ENCODE peak calls at places on chromosome 11, in seven cellular contexts. One of them, this sample, is unnamed.

GRCh38 chr11:69947059-69947771 is 128.0 kb upstream of the FGF3 start:
- DNase-seq in AG04450: no peak
- DNase-seq in ovary: no peak
- DNase-seq in kidney: peak
- DNase-seq in heart right ventricle: no peak
- DNase-seq in fibroblast of lung: no peak
- DNase-seq in neural progenitor cell: no peak
- DNase-seq in this sample: no peak

GRCh38 chr11:19279455-19279854 is 38.7 kb upstream of the E2F8 start:
- DNase-seq in kidney: no peak
- DNase-seq in ovary: no peak
- DNase-seq in AG04450: no peak
- DNase-seq in neural progenitor cell: no peak
- DNase-seq in fibroblast of lung: no peak
- DNase-seq in heart right ventricle: no peak
- DNase-seq in this sample: no peak

GRCh38 chr11:45880772-45881570 is 4.5 kb upstream of the MAPK8IP1 start:
- DNase-seq in ovary: peak
- DNase-seq in kidney: no peak
- DNase-seq in neural progenitor cell: no peak
- DNase-seq in fibroblast of lung: no peak
- DNase-seq in AG04450: no peak
- DNase-seq in heart right ventricle: no peak
- DNase-seq in this sample: peak

GRCh38 chr11:33533668-33534067 is 167.0 kb downstream of the C11orf91 start:
- DNase-seq in heart right ventricle: no peak
- DNase-seq in fibroblast of lung: peak
- DNase-seq in AG04450: no peak
- DNase-seq in neural progenitor cell: no peak
- DNase-seq in kidney: no peak
- DNase-seq in ovary: no peak
- DNase-seq in this sample: peak

GRCh38 chr11:57668467-57668890 is 565 bp downstream of the ZDHHC5 start:
- DNase-seq in ovary: no peak
- DNase-seq in kidney: no peak
- DNase-seq in fibroblast of lung: no peak
- DNase-seq in AG04450: no peak
- DNase-seq in heart right ventricle: no peak
- DNase-seq in neural progenitor cell: no peak
- DNase-seq in this sample: no peak

GRCh38 chr11:131999084-131999483 is 628.7 kb downstream of the NTM start:
- DNase-seq in fibroblast of lung: peak
- DNase-seq in kidney: no peak
- DNase-seq in AG04450: no peak
- DNase-seq in heart right ventricle: no peak
- DNase-seq in neural progenitor cell: no peak
- DNase-seq in ovary: no peak
- DNase-seq in this sample: peak

GRCh38 chr11:70080763-70081162 is 2.6 kb downstream of the ANO1 start:
- DNase-seq in kidney: peak
- DNase-seq in heart right ventricle: no peak
- DNase-seq in ovary: no peak
- DNase-seq in neural progenitor cell: no peak
- DNase-seq in AG04450: no peak
- DNase-seq in fibroblast of lung: no peak
- DNase-seq in this sample: no peak

GRCh38 chr11:65851083-65851579 is 6.8 kb downstream of the CFL1 start:
- DNase-seq in heart right ventricle: no peak
- DNase-seq in neural progenitor cell: peak
- DNase-seq in AG04450: no peak
- DNase-seq in fibroblast of lung: no peak
- DNase-seq in kidney: no peak
- DNase-seq in ovary: no peak
- DNase-seq in this sample: no peak

GRCh38 chr11:101390539-101390938 is 193.3 kb downstream of the TRPC6 start:
- DNase-seq in neural progenitor cell: no peak
- DNase-seq in fibroblast of lung: peak
- DNase-seq in AG04450: no peak
- DNase-seq in ovary: no peak
- DNase-seq in kidney: no peak
- DNase-seq in heart right ventricle: no peak
- DNase-seq in this sample: peak

GRCh38 chr11:117316197-117316961 is at the start of gene BACE1:
- DNase-seq in kidney: peak
- DNase-seq in fibroblast of lung: peak
- DNase-seq in AG04450: peak
- DNase-seq in heart right ventricle: peak
- DNase-seq in neural progenitor cell: peak
- DNase-seq in ovary: peak
- DNase-seq in this sample: peak

GRCh38 chr11:7089328-7090251 is 792 bp downstream of the RBMXL2 start:
- DNase-seq in fibroblast of lung: no peak
- DNase-seq in neural progenitor cell: no peak
- DNase-seq in kidney: peak
- DNase-seq in heart right ventricle: no peak
- DNase-seq in ovary: no peak
- DNase-seq in AG04450: no peak
- DNase-seq in this sample: no peak

GRCh38 chr11:35529971-35530495 is 4.6 kb upstream of the PAMR1 start:
- DNase-seq in AG04450: peak
- DNase-seq in fibroblast of lung: peak
- DNase-seq in ovary: no peak
- DNase-seq in kidney: no peak
- DNase-seq in heart right ventricle: no peak
- DNase-seq in neural progenitor cell: no peak
- DNase-seq in this sample: peak

GRCh38 chr11:63277345-63277943 is 34.0 kb upstream of the SLC22A25 start:
- DNase-seq in neural progenitor cell: no peak
- DNase-seq in ovary: no peak
- DNase-seq in fibroblast of lung: no peak
- DNase-seq in heart right ventricle: no peak
- DNase-seq in kidney: no peak
- DNase-seq in AG04450: no peak
- DNase-seq in this sample: no peak

GRCh38 chr11:22244986-22245592 is 52.2 kb downstream of the ANO5 start:
- DNase-seq in fibroblast of lung: peak
- DNase-seq in AG04450: peak
- DNase-seq in kidney: no peak
- DNase-seq in ovary: peak
- DNase-seq in heart right ventricle: peak
- DNase-seq in neural progenitor cell: peak
- DNase-seq in this sample: peak

GRCh38 chr11:13098067-13098466 is 89.0 kb downstream of the RASSF10 start:
- DNase-seq in kidney: no peak
- DNase-seq in heart right ventricle: no peak
- DNase-seq in neural progenitor cell: peak
- DNase-seq in AG04450: no peak
- DNase-seq in fibroblast of lung: no peak
- DNase-seq in ovary: no peak
- DNase-seq in this sample: no peak

GRCh38 chr11:91820709-91821108 is 403.9 kb upstream of the FAT3 start:
- DNase-seq in ovary: no peak
- DNase-seq in fibroblast of lung: no peak
- DNase-seq in neural progenitor cell: no peak
- DNase-seq in kidney: no peak
- DNase-seq in heart right ventricle: no peak
- DNase-seq in AG04450: no peak
- DNase-seq in this sample: no peak

GRCh38 chr11:126949066-126949945 is 51.3 kb downstream of the KIRREL3 start:
- DNase-seq in AG04450: peak
- DNase-seq in kidney: no peak
- DNase-seq in neural progenitor cell: peak
- DNase-seq in heart right ventricle: no peak
- DNase-seq in ovary: no peak
- DNase-seq in fibroblast of lung: no peak
- DNase-seq in this sample: no peak

GRCh38 chr11:9774591-9775392 is 110.9 kb downstream of the SWAP70 start:
- DNase-seq in neural progenitor cell: no peak
- DNase-seq in heart right ventricle: no peak
- DNase-seq in ovary: no peak
- DNase-seq in AG04450: no peak
- DNase-seq in fibroblast of lung: peak
- DNase-seq in kidney: no peak
- DNase-seq in this sample: peak

GRCh38 chr11:22711880-22712279 is 45.5 kb downstream of the GAS2 start:
- DNase-seq in heart right ventricle: no peak
- DNase-seq in neural progenitor cell: no peak
- DNase-seq in fibroblast of lung: no peak
- DNase-seq in AG04450: no peak
- DNase-seq in kidney: no peak
- DNase-seq in ovary: no peak
- DNase-seq in this sample: peak

GRCh38 chr11:14119357-14119756 is 156.8 kb downstream of the SPON1 start:
- DNase-seq in kidney: no peak
- DNase-seq in ovary: no peak
- DNase-seq in AG04450: no peak
- DNase-seq in fibroblast of lung: no peak
- DNase-seq in neural progenitor cell: no peak
- DNase-seq in heart right ventricle: no peak
- DNase-seq in this sample: no peak

GRCh38 chr11:64207247-64208085 is 945 bp downstream of the FERMT3 start:
- DNase-seq in AG04450: no peak
- DNase-seq in fibroblast of lung: peak
- DNase-seq in heart right ventricle: peak
- DNase-seq in kidney: peak
- DNase-seq in neural progenitor cell: peak
- DNase-seq in ovary: peak
- DNase-seq in this sample: peak

GRCh38 chr11:132451942-132452601 is 1080.2 kb downstream of the OPCML start:
- DNase-seq in kidney: no peak
- DNase-seq in AG04450: no peak
- DNase-seq in fibroblast of lung: no peak
- DNase-seq in neural progenitor cell: peak
- DNase-seq in ovary: no peak
- DNase-seq in heart right ventricle: no peak
- DNase-seq in this sample: no peak

GRCh38 chr11:44079376-44079775 is 13.3 kb downstream of the ACCS start:
- DNase-seq in kidney: no peak
- DNase-seq in AG04450: no peak
- DNase-seq in ovary: no peak
- DNase-seq in neural progenitor cell: no peak
- DNase-seq in heart right ventricle: no peak
- DNase-seq in fibroblast of lung: no peak
- DNase-seq in this sample: no peak

GRCh38 chr11:56842829-56843794 is 94.6 kb upstream of the OR9G4 start:
- DNase-seq in neural progenitor cell: no peak
- DNase-seq in heart right ventricle: no peak
- DNase-seq in AG04450: no peak
- DNase-seq in kidney: no peak
- DNase-seq in fibroblast of lung: no peak
- DNase-seq in ovary: no peak
- DNase-seq in this sample: no peak

GRCh38 chr11:74822187-74822586 is 73.5 kb downstream of the RNF169 start:
- DNase-seq in AG04450: peak
- DNase-seq in neural progenitor cell: no peak
- DNase-seq in kidney: no peak
- DNase-seq in fibroblast of lung: peak
- DNase-seq in heart right ventricle: peak
- DNase-seq in ovary: no peak
- DNase-seq in this sample: peak

GRCh38 chr11:111602865-111603632 is 800 bp downstream of the SIK2 start:
- DNase-seq in neural progenitor cell: peak
- DNase-seq in heart right ventricle: peak
- DNase-seq in ovary: no peak
- DNase-seq in kidney: no peak
- DNase-seq in AG04450: no peak
- DNase-seq in fibroblast of lung: peak
- DNase-seq in this sample: peak
- H3K4me3 ChIP-seq in neural progenitor cell: peak
- H3K4me3 ChIP-seq in heart right ventricle: peak
- H3K4me3 ChIP-seq in ovary: peak
- H3K4me3 ChIP-seq in kidney: peak
- H3K4me3 ChIP-seq in AG04450: peak
- H3K4me3 ChIP-seq in fibroblast of lung: peak
- H3K4me3 ChIP-seq in this sample: peak

GRCh38 chr11:129277216-129277838 is 85.2 kb upstream of the ARHGAP32 start:
- DNase-seq in fibroblast of lung: no peak
- DNase-seq in AG04450: no peak
- DNase-seq in kidney: no peak
- DNase-seq in heart right ventricle: no peak
- DNase-seq in ovary: no peak
- DNase-seq in neural progenitor cell: no peak
- DNase-seq in this sample: no peak
- H3K4me3 ChIP-seq in fibroblast of lung: no peak
- H3K4me3 ChIP-seq in AG04450: no peak
- H3K4me3 ChIP-seq in kidney: peak
- H3K4me3 ChIP-seq in heart right ventricle: no peak
- H3K4me3 ChIP-seq in ovary: no peak
- H3K4me3 ChIP-seq in neural progenitor cell: no peak
- H3K4me3 ChIP-seq in this sample: no peak

GRCh38 chr11:59205664-59206063 is 7.1 kb downstream of the MPEG1 start:
- DNase-seq in heart right ventricle: no peak
- DNase-seq in neural progenitor cell: no peak
- DNase-seq in AG04450: no peak
- DNase-seq in fibroblast of lung: no peak
- DNase-seq in kidney: no peak
- DNase-seq in ovary: no peak
- DNase-seq in this sample: no peak

GRCh38 chr11:59207988-59208432 is 4.7 kb downstream of the MPEG1 start:
- DNase-seq in ovary: no peak
- DNase-seq in fibroblast of lung: peak
- DNase-seq in kidney: no peak
- DNase-seq in AG04450: peak
- DNase-seq in neural progenitor cell: peak
- DNase-seq in heart right ventricle: peak
- DNase-seq in this sample: peak

GRCh38 chr11:59212222-59212621 is 505 bp downstream of the MPEG1 start:
- DNase-seq in ovary: no peak
- DNase-seq in fibroblast of lung: no peak
- DNase-seq in heart right ventricle: no peak
- DNase-seq in neural progenitor cell: no peak
- DNase-seq in AG04450: no peak
- DNase-seq in kidney: no peak
- DNase-seq in this sample: no peak

GRCh38 chr11:59206635-59207034 is 6.1 kb downstream of the MPEG1 start:
- DNase-seq in ovary: no peak
- DNase-seq in neural progenitor cell: peak
- DNase-seq in heart right ventricle: peak
- DNase-seq in AG04450: no peak
- DNase-seq in kidney: no peak
- DNase-seq in fibroblast of lung: peak
- DNase-seq in this sample: peak

DNA sequence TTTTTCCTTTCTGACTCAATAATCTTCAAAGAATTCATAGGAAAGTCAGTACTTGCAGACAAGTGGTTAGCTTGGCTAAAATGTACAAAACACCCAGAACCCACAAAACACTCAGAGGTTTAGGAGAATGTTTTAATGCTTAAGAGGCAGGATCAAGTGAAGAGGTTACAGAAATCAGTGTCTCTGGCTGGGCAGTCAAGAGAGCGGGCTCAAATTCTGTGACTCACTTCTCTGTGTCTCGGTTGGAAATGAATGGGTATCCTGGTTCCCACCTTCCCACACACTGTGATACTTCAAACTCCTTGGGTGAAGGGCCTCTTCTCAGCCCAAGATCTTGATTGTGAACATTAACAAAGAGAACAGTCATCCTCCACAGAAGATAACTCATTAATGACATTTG is 3.8 kb downstream of the MPEG1 start:
- DNase-seq in neural progenitor cell: no peak
- DNase-seq in AG04450: no peak
- DNase-seq in kidney: no peak
- DNase-seq in heart right ventricle: no peak
- DNase-seq in fibroblast of lung: no peak
- DNase-seq in ovary: no peak
- DNase-seq in this sample: no peak
- H3K4me3 ChIP-seq in neural progenitor cell: no peak
- H3K4me3 ChIP-seq in AG04450: no peak
- H3K4me3 ChIP-seq in kidney: no peak
- H3K4me3 ChIP-seq in heart right ventricle: peak
- H3K4me3 ChIP-seq in fibroblast of lung: no peak
- H3K4me3 ChIP-seq in ovary: no peak
- H3K4me3 ChIP-seq in this sample: no peak

GRCh38 chr11:17734986-17735822 is 623 bp downstream of the KCNC1 start:
- DNase-seq in fibroblast of lung: peak
- DNase-seq in kidney: peak
- DNase-seq in ovary: peak
- DNase-seq in neural progenitor cell: peak
- DNase-seq in AG04450: peak
- DNase-seq in heart right ventricle: peak
- DNase-seq in this sample: peak
- H3K4me3 ChIP-seq in fibroblast of lung: peak
- H3K4me3 ChIP-seq in kidney: no peak
- H3K4me3 ChIP-seq in ovary: peak
- H3K4me3 ChIP-seq in neural progenitor cell: peak
- H3K4me3 ChIP-seq in AG04450: peak
- H3K4me3 ChIP-seq in heart right ventricle: peak
- H3K4me3 ChIP-seq in this sample: no peak

This sample was measured in fibroblast of pulmonary artery.